ENCODE peak calls at places on chromosome 16, in ten cellular contexts. One of them, this sample, is unnamed.

GRCh38 chr16:23509441-23509754 is 896 bp downstream of the GGA2 start:
- DNase-seq in fibroblast of lung: no peak
- DNase-seq in T-helper 1 cell: no peak
- DNase-seq in NCI-H1436: no peak
- DNase-seq in activated CD8-positive, alpha-beta T cell treated with anti-CD3 and anti-CD28 coated beads for 36 hours: no peak
- DNase-seq in A172: no peak
- DNase-seq in activated naive CD8-positive, alpha-beta T cell treated with anti-CD3 and anti-CD28 coated beads for 36 hours: no peak
- DNase-seq in HS-27A: no peak
- DNase-seq in DMS 273 treated with DMSO at 0.1 percent for 48 hours: no peak
- DNase-seq in NCI-H1694 treated with DMSO at 0.1 percent for 48 hours: no peak
- DNase-seq in this sample: no peak

GRCh38 chr16:88420496-88420895 is 32.6 kb upstream of the ZFPM1 start:
- DNase-seq in fibroblast of lung: no peak
- DNase-seq in T-helper 1 cell: no peak
- DNase-seq in NCI-H1436: no peak
- DNase-seq in activated CD8-positive, alpha-beta T cell treated with anti-CD3 and anti-CD28 coated beads for 36 hours: no peak
- DNase-seq in A172: no peak
- DNase-seq in activated naive CD8-positive, alpha-beta T cell treated with anti-CD3 and anti-CD28 coated beads for 36 hours: no peak
- DNase-seq in HS-27A: no peak
- DNase-seq in DMS 273 treated with DMSO at 0.1 percent for 48 hours: no peak
- DNase-seq in NCI-H1694 treated with DMSO at 0.1 percent for 48 hours: no peak
- DNase-seq in this sample: no peak

GRCh38 chr16:60259956-60260355 is 1525.8 kb upstream of the GOT2 start:
- DNase-seq in fibroblast of lung: no peak
- DNase-seq in T-helper 1 cell: no peak
- DNase-seq in NCI-H1436: no peak
- DNase-seq in activated CD8-positive, alpha-beta T cell treated with anti-CD3 and anti-CD28 coated beads for 36 hours: no peak
- DNase-seq in A172: no peak
- DNase-seq in activated naive CD8-positive, alpha-beta T cell treated with anti-CD3 and anti-CD28 coated beads for 36 hours: no peak
- DNase-seq in HS-27A: no peak
- DNase-seq in DMS 273 treated with DMSO at 0.1 percent for 48 hours: no peak
- DNase-seq in NCI-H1694 treated with DMSO at 0.1 percent for 48 hours: no peak
- DNase-seq in this sample: no peak

GRCh38 chr16:66469291-66469931 is 42.3 kb downstream of the BEAN1 start:
- DNase-seq in fibroblast of lung: no peak
- DNase-seq in T-helper 1 cell: no peak
- DNase-seq in NCI-H1436: no peak
- DNase-seq in activated CD8-positive, alpha-beta T cell treated with anti-CD3 and anti-CD28 coated beads for 36 hours: no peak
- DNase-seq in A172: no peak
- DNase-seq in activated naive CD8-positive, alpha-beta T cell treated with anti-CD3 and anti-CD28 coated beads for 36 hours: no peak
- DNase-seq in HS-27A: no peak
- DNase-seq in DMS 273 treated with DMSO at 0.1 percent for 48 hours: no peak
- DNase-seq in NCI-H1694 treated with DMSO at 0.1 percent for 48 hours: no peak
- DNase-seq in this sample: no peak

GRCh38 chr16:49158029-49158642 is 123.5 kb downstream of the CBLN1 start:
- DNase-seq in fibroblast of lung: peak; percentile 4
- DNase-seq in T-helper 1 cell: no peak
- DNase-seq in NCI-H1436: no peak
- DNase-seq in activated CD8-positive, alpha-beta T cell treated with anti-CD3 and anti-CD28 coated beads for 36 hours: peak; percentile 8
- DNase-seq in A172: peak; percentile 26
- DNase-seq in activated naive CD8-positive, alpha-beta T cell treated with anti-CD3 and anti-CD28 coated beads for 36 hours: peak; percentile 0
- DNase-seq in HS-27A: no peak
- DNase-seq in DMS 273 treated with DMSO at 0.1 percent for 48 hours: no peak
- DNase-seq in NCI-H1694 treated with DMSO at 0.1 percent for 48 hours: no peak
- DNase-seq in this sample: no peak

GRCh38 chr16:21194771-21195301 is 16.5 kb downstream of the ZP2 start:
- DNase-seq in fibroblast of lung: peak; percentile 15
- DNase-seq in T-helper 1 cell: no peak
- DNase-seq in NCI-H1436: no peak
- DNase-seq in activated CD8-positive, alpha-beta T cell treated with anti-CD3 and anti-CD28 coated beads for 36 hours: no peak
- DNase-seq in A172: no peak
- DNase-seq in activated naive CD8-positive, alpha-beta T cell treated with anti-CD3 and anti-CD28 coated beads for 36 hours: no peak
- DNase-seq in HS-27A: no peak
- DNase-seq in DMS 273 treated with DMSO at 0.1 percent for 48 hours: no peak
- DNase-seq in NCI-H1694 treated with DMSO at 0.1 percent for 48 hours: no peak
- DNase-seq in this sample: no peak

GRCh38 chr16:12289175-12290063 is 312.9 kb downstream of the SNX29 start:
- DNase-seq in fibroblast of lung: no peak
- DNase-seq in T-helper 1 cell: no peak
- DNase-seq in NCI-H1436: no peak
- DNase-seq in activated CD8-positive, alpha-beta T cell treated with anti-CD3 and anti-CD28 coated beads for 36 hours: no peak
- DNase-seq in A172: no peak
- DNase-seq in activated naive CD8-positive, alpha-beta T cell treated with anti-CD3 and anti-CD28 coated beads for 36 hours: no peak
- DNase-seq in HS-27A: no peak
- DNase-seq in DMS 273 treated with DMSO at 0.1 percent for 48 hours: no peak
- DNase-seq in NCI-H1694 treated with DMSO at 0.1 percent for 48 hours: no peak
- DNase-seq in this sample: no peak

GRCh38 chr16:67667434-67667816 is 811 bp downstream of the C16orf86 start:
- DNase-seq in fibroblast of lung: no peak
- DNase-seq in T-helper 1 cell: no peak
- DNase-seq in NCI-H1436: no peak
- DNase-seq in activated CD8-positive, alpha-beta T cell treated with anti-CD3 and anti-CD28 coated beads for 36 hours: no peak
- DNase-seq in A172: no peak
- DNase-seq in activated naive CD8-positive, alpha-beta T cell treated with anti-CD3 and anti-CD28 coated beads for 36 hours: no peak
- DNase-seq in HS-27A: no peak
- DNase-seq in DMS 273 treated with DMSO at 0.1 percent for 48 hours: no peak
- DNase-seq in NCI-H1694 treated with DMSO at 0.1 percent for 48 hours: no peak
- DNase-seq in this sample: no peak

GRCh38 chr16:50458694-50459271 is 89.4 kb upstream of the NKD1 start:
- DNase-seq in fibroblast of lung: no peak
- DNase-seq in T-helper 1 cell: no peak
- DNase-seq in NCI-H1436: peak; percentile 41
- DNase-seq in activated CD8-positive, alpha-beta T cell treated with anti-CD3 and anti-CD28 coated beads for 36 hours: no peak
- DNase-seq in A172: no peak
- DNase-seq in activated naive CD8-positive, alpha-beta T cell treated with anti-CD3 and anti-CD28 coated beads for 36 hours: no peak
- DNase-seq in HS-27A: no peak
- DNase-seq in DMS 273 treated with DMSO at 0.1 percent for 48 hours: no peak
- DNase-seq in NCI-H1694 treated with DMSO at 0.1 percent for 48 hours: no peak
- DNase-seq in this sample: no peak

GRCh38 chr16:8346291-8346690 is 244.0 kb downstream of the TMEM114 start:
- DNase-seq in fibroblast of lung: no peak
- DNase-seq in T-helper 1 cell: no peak
- DNase-seq in NCI-H1436: no peak
- DNase-seq in activated CD8-positive, alpha-beta T cell treated with anti-CD3 and anti-CD28 coated beads for 36 hours: peak; percentile 3
- DNase-seq in A172: no peak
- DNase-seq in activated naive CD8-positive, alpha-beta T cell treated with anti-CD3 and anti-CD28 coated beads for 36 hours: no peak
- DNase-seq in HS-27A: no peak
- DNase-seq in DMS 273 treated with DMSO at 0.1 percent for 48 hours: no peak
- DNase-seq in NCI-H1694 treated with DMSO at 0.1 percent for 48 hours: no peak
- DNase-seq in this sample: no peak

GRCh38 chr16:86429663-86430062 is 80.7 kb upstream of the FOXF1 start:
- DNase-seq in fibroblast of lung: no peak
- DNase-seq in T-helper 1 cell: no peak
- DNase-seq in NCI-H1436: no peak
- DNase-seq in activated CD8-positive, alpha-beta T cell treated with anti-CD3 and anti-CD28 coated beads for 36 hours: no peak
- DNase-seq in A172: no peak
- DNase-seq in activated naive CD8-positive, alpha-beta T cell treated with anti-CD3 and anti-CD28 coated beads for 36 hours: no peak
- DNase-seq in HS-27A: no peak
- DNase-seq in DMS 273 treated with DMSO at 0.1 percent for 48 hours: no peak
- DNase-seq in NCI-H1694 treated with DMSO at 0.1 percent for 48 hours: no peak
- DNase-seq in this sample: no peak

GRCh38 chr16:58201163-58201562 is 3.3 kb upstream of the CSNK2A2 start:
- DNase-seq in fibroblast of lung: no peak
- DNase-seq in T-helper 1 cell: no peak
- DNase-seq in NCI-H1436: no peak
- DNase-seq in activated CD8-positive, alpha-beta T cell treated with anti-CD3 and anti-CD28 coated beads for 36 hours: no peak
- DNase-seq in A172: no peak
- DNase-seq in activated naive CD8-positive, alpha-beta T cell treated with anti-CD3 and anti-CD28 coated beads for 36 hours: no peak
- DNase-seq in HS-27A: no peak
- DNase-seq in DMS 273 treated with DMSO at 0.1 percent for 48 hours: no peak
- DNase-seq in NCI-H1694 treated with DMSO at 0.1 percent for 48 hours: no peak
- DNase-seq in this sample: no peak

GRCh38 chr16:65937455-65937854 is 429.0 kb upstream of the CDH5 start:
- DNase-seq in fibroblast of lung: no peak
- DNase-seq in T-helper 1 cell: no peak
- DNase-seq in NCI-H1436: no peak
- DNase-seq in activated CD8-positive, alpha-beta T cell treated with anti-CD3 and anti-CD28 coated beads for 36 hours: no peak
- DNase-seq in A172: no peak
- DNase-seq in activated naive CD8-positive, alpha-beta T cell treated with anti-CD3 and anti-CD28 coated beads for 36 hours: no peak
- DNase-seq in HS-27A: no peak
- DNase-seq in DMS 273 treated with DMSO at 0.1 percent for 48 hours: no peak
- DNase-seq in NCI-H1694 treated with DMSO at 0.1 percent for 48 hours: no peak
- DNase-seq in this sample: no peak

GRCh38 chr16:2022723-2023097 is 3.1 kb downstream of the NPW start:
- DNase-seq in fibroblast of lung: peak; percentile 68
- DNase-seq in T-helper 1 cell: no peak
- DNase-seq in NCI-H1436: no peak
- DNase-seq in activated CD8-positive, alpha-beta T cell treated with anti-CD3 and anti-CD28 coated beads for 36 hours: no peak
- DNase-seq in A172: no peak
- DNase-seq in activated naive CD8-positive, alpha-beta T cell treated with anti-CD3 and anti-CD28 coated beads for 36 hours: no peak
- DNase-seq in HS-27A: no peak
- DNase-seq in DMS 273 treated with DMSO at 0.1 percent for 48 hours: no peak
- DNase-seq in NCI-H1694 treated with DMSO at 0.1 percent for 48 hours: no peak
- DNase-seq in this sample: no peak

GRCh38 chr16:89556750-89557149 is 3.7 kb upstream of the RPL13 start:
- DNase-seq in fibroblast of lung: peak; percentile 49
- DNase-seq in T-helper 1 cell: no peak
- DNase-seq in NCI-H1436: no peak
- DNase-seq in activated CD8-positive, alpha-beta T cell treated with anti-CD3 and anti-CD28 coated beads for 36 hours: no peak
- DNase-seq in A172: no peak
- DNase-seq in activated naive CD8-positive, alpha-beta T cell treated with anti-CD3 and anti-CD28 coated beads for 36 hours: no peak
- DNase-seq in HS-27A: no peak
- DNase-seq in DMS 273 treated with DMSO at 0.1 percent for 48 hours: no peak
- DNase-seq in NCI-H1694 treated with DMSO at 0.1 percent for 48 hours: no peak
- DNase-seq in this sample: no peak

GRCh38 chr16:31085371-31085770 is 3.4 kb downstream of the PRSS53 start:
- DNase-seq in fibroblast of lung: peak; percentile 30
- DNase-seq in T-helper 1 cell: no peak
- DNase-seq in NCI-H1436: no peak
- DNase-seq in activated CD8-positive, alpha-beta T cell treated with anti-CD3 and anti-CD28 coated beads for 36 hours: no peak
- DNase-seq in A172: no peak
- DNase-seq in activated naive CD8-positive, alpha-beta T cell treated with anti-CD3 and anti-CD28 coated beads for 36 hours: no peak
- DNase-seq in HS-27A: no peak
- DNase-seq in DMS 273 treated with DMSO at 0.1 percent for 48 hours: no peak
- DNase-seq in NCI-H1694 treated with DMSO at 0.1 percent for 48 hours: no peak
- DNase-seq in this sample: no peak

GRCh38 chr16:57283214-57283955 is 1.1 kb downstream of the PLLP start:
- DNase-seq in fibroblast of lung: no peak
- DNase-seq in T-helper 1 cell: no peak
- DNase-seq in NCI-H1436: no peak
- DNase-seq in activated CD8-positive, alpha-beta T cell treated with anti-CD3 and anti-CD28 coated beads for 36 hours: no peak
- DNase-seq in A172: no peak
- DNase-seq in activated naive CD8-positive, alpha-beta T cell treated with anti-CD3 and anti-CD28 coated beads for 36 hours: no peak
- DNase-seq in HS-27A: no peak
- DNase-seq in DMS 273 treated with DMSO at 0.1 percent for 48 hours: no peak
- DNase-seq in NCI-H1694 treated with DMSO at 0.1 percent for 48 hours: no peak
- DNase-seq in this sample: no peak

GRCh38 chr16:53882310-53882709 is 178.4 kb downstream of the FTO start:
- DNase-seq in fibroblast of lung: no peak
- DNase-seq in T-helper 1 cell: no peak
- DNase-seq in NCI-H1436: no peak
- DNase-seq in activated CD8-positive, alpha-beta T cell treated with anti-CD3 and anti-CD28 coated beads for 36 hours: no peak
- DNase-seq in A172: no peak
- DNase-seq in activated naive CD8-positive, alpha-beta T cell treated with anti-CD3 and anti-CD28 coated beads for 36 hours: no peak
- DNase-seq in HS-27A: no peak
- DNase-seq in DMS 273 treated with DMSO at 0.1 percent for 48 hours: no peak
- DNase-seq in NCI-H1694 treated with DMSO at 0.1 percent for 48 hours: no peak
- DNase-seq in this sample: no peak

This sample was measured in HS-5.